ENCODE peak calls at places on chromosomes 13 and 19, in six cellular contexts. X, A, H, P, L and T are unnamed samples. For H3K27me3, the result is how much of the 10 kb centered on the place peaks cover.

GRCh38 chr19:8585894-8586750 is 8.9 kb upstream of the MYO1F start:
- DNase-seq in X (peak), A (no peak), H (no peak), P (peak), L (peak), T (no peak)

GRCh38 chr13:21668665-21669599 is 1.9 kb upstream of the FGF9 start:
- DNase-seq in X (peak), A (no peak), H (no peak), P (peak), L (peak), T (peak)

GRCh38 chr19:708154-709141 is at the start of gene PALM:
- DNase-seq in X (no peak), A (no peak), H (peak), P (peak), L (peak), T (no peak)

GRCh38 chr13:51802601-51803000 is 1.4 kb downstream of the DHRS12 start:
- DNase-seq in X (no peak), A (no peak), H (no peak), P (no peak), L (peak), T (no peak)

GRCh38 chr13:94324409-94325147 is 154.9 kb downstream of the DCT start:
- DNase-seq in X (no peak), A (no peak), H (no peak), P (no peak), L (no peak), T (no peak)

GRCh38 chr19:44668985-44669764 is 2.1 kb upstream of the CEACAM19 start:
- DNase-seq in X (no peak), A (no peak), H (no peak), P (no peak), L (no peak), T (no peak)

GRCh38 chr13:51977606-51978005 is 33.6 kb downstream of the ATP7B start:
- DNase-seq in X (no peak), A (no peak), H (no peak), P (no peak), L (no peak), T (no peak)

GRCh38 chr13:76570485-76570884 is 315.7 kb downstream of the KCTD12 start:
- DNase-seq in X (no peak), A (no peak), H (no peak), P (no peak), L (no peak), T (no peak)

GRCh38 chr13:52361225-52361624 is 44.7 kb downstream of the THSD1 start:
- DNase-seq in X (no peak), A (no peak), H (no peak), P (no peak), L (no peak), T (no peak)

GRCh38 chr19:42334697-42335373 is 9.4 kb downstream of the MEGF8 start:
- DNase-seq in X (no peak), A (no peak), H (no peak), P (no peak), L (no peak), T (no peak)

GRCh38 chr19:1512671-1513491 is at the start of gene ADAMTSL5:
- DNase-seq in X (peak), A (peak), H (peak), P (peak), L (peak), T (peak)

GRCh38 chr13:46401432-46401831 is 14.4 kb upstream of the RUBCNL start:
- DNase-seq in X (no peak), A (no peak), H (no peak), P (no peak), L (no peak), T (no peak)

GRCh38 chr19:17681505-17682125 is 6.5 kb downstream of the UNC13A start:
- DNase-seq in X (no peak), A (peak), H (no peak), P (peak), L (peak), T (no peak)

GRCh38 chr19:39705578-39706188 is 1.4 kb downstream of the LGALS14 start:
- DNase-seq in X (peak), A (no peak), H (no peak), P (no peak), L (no peak), T (peak)

GRCh38 chr13:44311011-44311481 is 62.6 kb upstream of the SERP2 start:
- DNase-seq in X (no peak), A (no peak), H (no peak), P (no peak), L (no peak), T (no peak)

GRCh38 chr13:103799028-103799427 is 732.8 kb upstream of the SLC10A2 start:
- DNase-seq in X (no peak), A (no peak), H (no peak), P (no peak), L (no peak), T (no peak)

GRCh38 chr19:21824679-21825078 is 11.3 kb downstream of the ZNF43 start:
- DNase-seq in X (no peak), A (no peak), H (no peak), P (no peak), L (no peak), T (no peak)

GRCh38 chr13:20713014-20713376 is 9.5 kb downstream of the IL17D start:
- DNase-seq in X (no peak), A (no peak), H (no peak), P (peak), L (no peak), T (no peak)

GRCh38 chr19:372306-372890 is 27.8 kb upstream of the MIER2 start:
- DNase-seq in X (no peak), A (peak), H (no peak), P (no peak), L (peak), T (no peak)

GRCh38 chr13:64529874-64530485 is 2700.2 kb downstream of the PCDH9 start:
- DNase-seq in X (no peak), A (no peak), H (no peak), P (peak), L (peak), T (peak)

GRCh38 chr13:40064723-40065122 is 409.3 kb downstream of the COG6 start:
- DNase-seq in X (no peak), A (no peak), H (peak), P (no peak), L (no peak), T (no peak)

GRCh38 chr13:72198042-72198441 is 331.0 kb upstream of the DACH1 start:
- DNase-seq in X (no peak), A (no peak), H (no peak), P (no peak), L (no peak), T (no peak)

GRCh38 chr13:39734952-39735351 is 79.5 kb downstream of the COG6 start:
- DNase-seq in X (no peak), A (no peak), H (no peak), P (no peak), L (no peak), T (no peak)

GRCh38 chr19:17580470-17581000 is 25.1 kb downstream of the COLGALT1 start:
- DNase-seq in X (no peak), A (no peak), H (no peak), P (no peak), L (no peak), T (no peak)

GRCh38 chr19:7596191-7596937 is 701 bp downstream of the CAMSAP3 start:
- DNase-seq in X (no peak), A (no peak), H (no peak), P (peak), L (no peak), T (no peak)

GRCh38 chr19:22545751-22546150 is 88.4 kb upstream of the ZNF492 start:
- DNase-seq in X (no peak), A (peak), H (peak), P (peak), L (peak), T (no peak)

GRCh38 chr19:5578094-5578846 is 10.5 kb upstream of the TINCR start:
- DNase-seq in X (peak), A (peak), H (peak), P (peak), L (peak), T (peak)

GRCh38 chr19:17998827-17999150 is 9.2 kb upstream of the ARRDC2 start:
- DNase-seq in X (no peak), A (no peak), H (no peak), P (no peak), L (no peak), T (no peak)

GRCh38 chr19:37007587-37008220 is 70.5 kb upstream of the ZNF420 start:
- DNase-seq in X (peak), A (peak), H (peak), P (no peak), L (no peak), T (no peak)

GRCh38 chr19:6693681-6694080 is 23.7 kb upstream of the TNFSF14 start:
- DNase-seq in X (no peak), A (no peak), H (no peak), P (no peak), L (no peak), T (no peak)

GRCh38 chr13:63882052-63882451 is 2466.4 kb upstream of the PCDH20 start:
- DNase-seq in X (no peak), A (no peak), H (no peak), P (no peak), L (no peak), T (no peak)

GRCh38 chr19:55341191-55342043 is 1.7 kb downstream of the KMT5C start:
- DNase-seq in X (peak), A (peak), H (peak), P (peak), L (peak), T (peak)

GRCh38 chr13:20848203-20848602 is 54.3 kb downstream of the XPO4 start:
- DNase-seq in X (no peak), A (no peak), H (no peak), P (no peak), L (no peak), T (no peak)

GRCh38 chr19:17766543-17767131 is 15.4 kb downstream of the FCHO1 start:
- DNase-seq in X (no peak), A (peak), H (peak), P (peak), L (peak), T (no peak)

DNA sequence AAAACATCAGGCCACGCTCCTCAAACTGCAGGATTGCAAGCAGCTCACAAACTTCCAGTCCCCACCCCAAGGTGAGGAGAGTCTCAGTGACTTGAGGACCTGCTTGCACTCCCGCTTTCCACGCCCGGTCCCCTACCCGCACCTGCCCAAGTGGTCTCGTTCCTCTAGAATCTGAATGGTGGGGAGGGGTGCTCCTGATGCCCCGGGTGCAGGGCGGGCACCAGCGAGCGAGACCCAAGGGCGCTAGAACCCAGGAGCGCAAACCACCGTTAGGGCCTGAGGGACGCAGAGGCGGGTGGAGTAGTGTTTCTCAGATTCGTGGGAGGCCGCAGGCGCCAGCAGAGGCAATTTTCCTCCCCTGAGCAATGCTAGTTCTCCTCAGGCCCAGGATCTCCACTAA is 40.3 kb downstream of the SOX1 start:
- DNase-seq in X (no peak), A (no peak), H (no peak), P (no peak), L (no peak), T (no peak)
- H3K27me3 ChIP-seq in X (under half), A (half or more), H (under half), P (under half), L (half or more), T (under half)

DNA sequence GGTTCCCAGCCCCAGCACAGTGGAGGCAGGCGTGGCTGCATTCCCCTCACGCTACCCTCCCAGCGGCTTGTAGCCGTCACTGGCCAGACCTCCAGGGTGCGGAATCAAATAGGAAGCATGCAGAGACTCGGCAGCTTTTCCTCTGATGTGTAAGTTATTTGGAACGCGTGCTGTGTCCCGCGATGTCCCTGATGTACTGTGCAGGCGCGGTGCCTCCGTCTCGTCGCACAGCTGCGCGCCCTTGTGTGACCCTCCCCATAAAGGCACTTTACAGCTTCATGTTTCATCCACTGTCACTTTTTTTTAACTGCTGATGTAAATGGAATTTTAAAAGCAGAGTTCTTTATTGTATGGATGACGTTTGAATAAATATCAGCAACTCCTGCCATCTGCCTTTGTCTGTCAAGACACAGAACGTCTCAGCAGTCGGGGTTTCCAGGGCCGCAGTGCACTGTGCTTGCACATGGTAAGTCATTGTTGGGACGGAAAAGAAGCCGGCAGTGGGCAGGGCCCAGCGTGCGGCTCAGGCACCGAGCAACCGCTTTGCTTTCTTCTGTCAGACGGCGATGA is 7.3 kb upstream of the F7 start:
- DNase-seq in X (no peak), A (no peak), H (no peak), P (no peak), L (no peak), T (no peak)
- H3K27ac ChIP-seq in X (no peak), A (no peak), H (no peak), P (no peak), L (peak), T (no peak)

DNA sequence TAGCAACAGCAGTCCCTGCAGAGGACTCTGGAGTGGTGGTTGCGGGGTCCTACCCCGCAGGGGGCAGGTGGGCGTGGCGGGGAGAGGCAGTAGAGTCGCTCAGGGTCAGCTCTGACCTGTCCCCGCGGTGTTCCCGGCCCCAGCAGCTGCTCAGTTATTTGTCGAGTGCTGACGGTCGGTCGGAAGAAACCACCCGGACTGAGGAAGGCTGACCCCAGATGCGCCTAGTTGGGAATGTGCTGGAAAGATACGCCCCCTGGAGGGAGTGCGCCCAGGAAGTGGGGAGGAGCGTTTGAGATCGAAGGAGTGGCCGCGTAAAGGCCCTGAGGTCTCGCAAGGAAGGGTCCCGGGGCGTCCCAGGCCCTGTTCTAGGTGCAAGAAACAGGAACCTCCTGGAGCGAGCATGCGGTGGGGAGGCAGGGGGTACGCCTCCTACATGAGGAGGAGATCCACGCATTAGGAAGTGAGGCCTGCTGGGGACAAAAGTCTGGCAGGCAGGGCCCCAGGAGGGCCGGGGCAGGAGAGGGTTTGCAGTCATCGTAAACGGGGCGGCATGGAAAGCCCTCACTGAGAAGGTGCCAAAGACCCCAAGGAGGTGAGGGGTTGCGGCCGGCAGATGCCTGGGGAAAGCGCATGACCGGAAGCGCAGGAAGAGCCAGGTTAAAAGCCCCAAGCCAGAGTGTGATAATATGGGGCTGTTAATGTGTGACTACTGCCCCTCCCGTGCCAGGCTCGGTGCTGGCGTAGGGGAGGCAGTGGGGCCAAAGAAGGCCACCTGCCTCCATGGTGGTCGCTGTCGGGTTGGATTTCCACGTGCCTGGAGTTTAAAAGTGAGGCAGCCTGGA is 9.1 kb downstream of the CCDC8 start:
- DNase-seq in X (no peak), A (peak), H (peak), P (peak), L (peak), T (no peak)
- H3K4me3 ChIP-seq in X (no peak), A (peak), H (peak), P (peak), L (peak), T (peak)

GRCh38 chr19:50659318-50660082 is 10.3 kb downstream of the C19orf81 start:
- DNase-seq in X (no peak), A (no peak), H (no peak), P (peak), L (no peak), T (no peak)

GRCh38 chr19:50657222-50657669 is 8.0 kb downstream of the C19orf81 start:
- DNase-seq in X (no peak), A (no peak), H (no peak), P (no peak), L (no peak), T (no peak)

GRCh38 chr19:50660083-50660366 is 10.8 kb downstream of the C19orf81 start:
- DNase-seq in X (no peak), A (no peak), H (no peak), P (peak), L (no peak), T (no peak)

GRCh38 chr19:50657672-50658437 is 8.6 kb downstream of the C19orf81 start:
- DNase-seq in X (peak), A (peak), H (peak), P (peak), L (peak), T (peak)

GRCh38 chr19:50658438-50659317 is 9.4 kb downstream of the C19orf81 start:
- DNase-seq in X (peak), A (peak), H (peak), P (peak), L (peak), T (peak)
- H3K27me3 ChIP-seq in X (under half), A (half or more), H (under half), P (under half), L (under half), T (under half)

DNA sequence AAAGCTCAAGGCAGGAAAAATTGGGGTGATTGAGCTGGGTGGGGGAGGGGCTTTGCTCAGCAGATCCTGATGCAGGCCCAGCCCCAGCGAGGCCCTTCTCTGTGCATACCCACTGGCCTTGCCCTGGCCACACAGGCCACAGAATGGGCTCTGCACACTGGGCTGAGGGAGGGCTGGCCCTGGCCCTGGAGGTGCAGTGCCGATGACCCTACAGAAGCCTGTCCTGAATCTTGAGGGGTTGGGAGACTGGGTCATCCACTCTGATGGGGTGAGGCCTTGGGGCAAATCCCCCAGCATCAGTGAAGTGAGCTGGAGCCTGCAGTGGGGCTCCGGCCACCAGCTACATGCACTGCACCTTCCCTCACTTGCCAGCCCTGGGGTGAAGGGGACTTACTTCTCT is 153.1 kb downstream of the URI1 start:
- DNase-seq in X (no peak), A (no peak), H (no peak), P (no peak), L (no peak), T (no peak)
- H3K27ac ChIP-seq in X (no peak), A (no peak), H (no peak), P (no peak), L (no peak), T (no peak)